ENCODE peak calls at places on chromosomes 2 and 18, in six cellular contexts. R is K562, N is SK-N-SH, A is HepG2, X is H1, S is GM12878. E is an unnamed sample.

GRCh38 chr18:24368749-24369148 is 28.9 kb downstream of the OSBPL1A start:
- DNase-seq in R (no peak), N (no peak), A (no peak), X (no peak), S (no peak), E (no peak)

GRCh38 chr2:129439686-129440302 is 539.7 kb upstream of the RAB6C start:
- DNase-seq in R (no peak), N (peak), A (no peak), X (no peak), S (no peak), E (no peak)

GRCh38 chr2:70672990-70673647 is 94.9 kb downstream of the ADD2 start:
- DNase-seq in R (peak), N (no peak), A (no peak), X (no peak), S (no peak), E (no peak)

GRCh38 chr2:62785810-62786593 is 80.5 kb downstream of the EHBP1 start:
- DNase-seq in R (no peak), N (no peak), A (no peak), X (no peak), S (no peak), E (peak)

GRCh38 chr18:2035056-2035455 is 536.2 kb downstream of the METTL4 start:
- DNase-seq in R (no peak), N (no peak), A (no peak), X (no peak), S (no peak), E (no peak)

GRCh38 chr2:189163889-189164288 is 15.7 kb downstream of the COL5A2 start:
- DNase-seq in R (no peak), N (no peak), A (no peak), X (no peak), S (no peak), E (no peak)

GRCh38 chr18:26568926-26569700 is 20.8 kb upstream of the KCTD1 start:
- DNase-seq in R (no peak), N (no peak), A (no peak), X (no peak), S (no peak), E (no peak)

GRCh38 chr2:235027558-235028214 is 75.9 kb downstream of the SH3BP4 start:
- DNase-seq in R (no peak), N (no peak), A (no peak), X (no peak), S (no peak), E (no peak)

GRCh38 chr2:1707771-1708351 is 36.5 kb downstream of the PXDN start:
- DNase-seq in R (no peak), N (peak), A (no peak), X (peak), S (no peak), E (peak)

GRCh38 chr2:98012561-98012979 is 16.8 kb upstream of the TMEM131 start:
- DNase-seq in R (no peak), N (no peak), A (no peak), X (no peak), S (peak), E (no peak)

GRCh38 chr18:13261658-13262357 is 43.2 kb downstream of the LDLRAD4 start:
- DNase-seq in R (no peak), N (no peak), A (no peak), X (no peak), S (no peak), E (no peak)

GRCh38 chr2:50863218-50863617 is 168.7 kb downstream of the NRXN1 start:
- DNase-seq in R (no peak), N (no peak), A (no peak), X (no peak), S (no peak), E (no peak)

GRCh38 chr2:133444411-133444934 is 123.8 kb downstream of the NCKAP5 start:
- DNase-seq in R (no peak), N (no peak), A (no peak), X (no peak), S (no peak), E (no peak)

GRCh38 chr2:63680455-63680854 is 91.7 kb downstream of the MDH1 start:
- DNase-seq in R (no peak), N (no peak), A (no peak), X (no peak), S (no peak), E (no peak)

GRCh38 chr2:190881480-190882326 is 1.1 kb downstream of the GLS start:
- DNase-seq in R (peak), N (peak), A (peak), X (no peak), S (peak), E (peak)

GRCh38 chr2:200455958-200456421 is 53.9 kb downstream of the KCTD18 start:
- DNase-seq in R (no peak), N (no peak), A (no peak), X (no peak), S (peak), E (no peak)

GRCh38 chr2:151973901-151974199 is 125.0 kb downstream of the CACNB4 start:
- DNase-seq in R (no peak), N (peak), A (peak), X (peak), S (no peak), E (no peak)

GRCh38 chr2:23488584-23488983 is 103.6 kb downstream of the KLHL29 start:
- DNase-seq in R (no peak), N (no peak), A (no peak), X (no peak), S (no peak), E (no peak)

GRCh38 chr2:121131375-121131774 is 153.6 kb downstream of the TFCP2L1 start:
- DNase-seq in R (no peak), N (no peak), A (no peak), X (no peak), S (no peak), E (no peak)

GRCh38 chr18:7567487-7568425 is 640 bp downstream of the PTPRM start:
- DNase-seq in R (no peak), N (peak), A (no peak), X (no peak), S (no peak), E (peak)

GRCh38 chr2:102147935-102148334 is 5.4 kb downstream of the IL1R1 start:
- DNase-seq in R (no peak), N (no peak), A (no peak), X (no peak), S (no peak), E (peak)

GRCh38 chr2:46506131-46506706 is 26.9 kb downstream of the TMEM247 start:
- DNase-seq in R (no peak), N (no peak), A (no peak), X (no peak), S (no peak), E (no peak)

GRCh38 chr2:216698895-216699294 is 3.5 kb upstream of the IGFBP5 start:
- DNase-seq in R (peak), N (peak), A (peak), X (no peak), S (no peak), E (peak)

GRCh38 chr2:162244559-162245031 is 1.4 kb upstream of the FAP start:
- DNase-seq in R (no peak), N (no peak), A (no peak), X (no peak), S (no peak), E (no peak)

DNA sequence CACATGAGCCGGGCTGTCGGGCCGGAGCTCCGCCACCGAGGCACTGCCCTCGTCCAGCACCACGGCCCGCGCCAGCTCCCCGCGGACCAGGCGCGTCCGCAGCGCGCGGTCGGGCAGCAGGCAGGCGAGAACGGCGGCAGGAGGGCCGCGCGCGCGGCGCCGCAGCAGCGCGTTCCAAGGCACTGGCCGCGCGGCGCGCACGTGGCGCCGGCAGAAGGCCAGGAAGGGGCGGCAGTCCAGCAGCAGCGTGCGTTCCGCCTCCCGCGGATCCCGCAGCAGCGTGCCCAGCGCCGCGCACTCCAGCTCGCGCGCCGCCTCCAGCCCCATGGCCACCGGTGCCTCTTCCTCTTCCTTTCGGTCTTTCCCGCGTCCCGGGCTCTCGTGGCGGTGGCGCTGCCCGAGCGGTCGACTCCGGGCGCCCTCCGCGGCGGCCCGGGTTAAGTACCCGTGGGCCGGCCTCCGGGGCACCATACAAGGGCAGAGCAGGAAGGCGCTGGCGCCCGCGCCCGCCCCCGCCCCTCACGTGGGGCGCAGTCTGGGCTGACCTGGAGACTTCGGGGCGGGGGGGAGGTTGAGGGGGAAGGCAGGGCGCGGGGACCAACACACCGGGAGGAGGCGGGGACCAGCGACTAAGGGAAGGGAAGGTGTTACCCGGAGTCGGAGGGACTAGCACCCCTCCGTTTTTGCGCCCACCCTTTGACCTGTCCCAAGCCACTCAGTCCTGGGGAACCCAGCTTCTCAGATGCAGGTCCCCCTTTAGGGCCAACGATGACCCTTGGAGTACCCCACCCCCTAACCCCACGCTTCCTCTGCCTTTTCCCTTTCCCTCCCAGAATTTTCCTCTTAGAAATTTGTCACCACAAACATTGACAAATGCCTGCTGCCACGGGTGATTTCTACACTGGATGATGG is at the start of gene DUSP2:
- DNase-seq in R (no peak), N (no peak), A (no peak), X (no peak), S (peak), E (peak)
- TF ChIP-seq GABPA in R (no peak), N (no peak), A (no peak), X (peak), S (no peak), E (no peak)

DNA sequence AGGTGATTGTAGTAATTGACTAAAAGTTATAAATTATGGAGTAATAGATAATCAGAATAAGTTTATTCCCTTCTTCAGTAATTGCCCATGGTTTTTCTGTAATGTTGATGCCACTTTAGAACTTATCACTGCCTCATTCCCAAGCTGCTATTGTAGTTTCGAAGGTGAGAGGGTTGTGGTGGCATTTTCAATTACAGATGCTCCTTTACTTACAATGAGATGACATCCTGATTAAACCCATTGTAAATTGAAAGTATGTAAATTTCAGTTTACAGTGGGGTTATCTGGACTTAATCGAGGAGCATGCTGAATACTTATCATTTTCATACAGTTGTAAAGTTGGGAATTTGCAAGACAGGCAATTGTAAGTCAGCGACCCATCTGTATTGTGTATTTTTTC is 2.9 kb downstream of the NDUFV2 start:
- DNase-seq in R (no peak), N (no peak), A (no peak), X (no peak), S (no peak), E (no peak)
- H3K4me3 ChIP-seq in R (peak), N (no peak), A (peak), X (no peak), S (peak), E (peak)

DNA sequence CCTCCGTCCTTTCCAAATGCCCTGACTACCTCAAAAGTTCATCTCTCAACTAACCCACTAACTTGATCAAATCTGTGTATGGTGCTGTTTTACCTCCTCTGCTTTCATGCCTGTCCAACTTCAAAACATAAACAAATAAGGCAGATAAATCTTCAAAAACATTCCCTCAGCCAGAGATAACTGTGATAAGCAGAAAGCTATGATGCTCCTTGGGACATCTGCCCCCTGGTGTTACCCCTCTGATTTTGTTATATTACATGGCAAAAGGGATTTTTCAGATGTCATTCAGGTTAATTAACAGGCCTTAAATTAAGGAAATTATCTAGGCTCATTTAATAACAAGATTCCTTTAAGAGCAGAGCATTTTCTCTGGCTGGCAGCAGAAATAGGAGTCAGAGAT is 810.8 kb upstream of the CHAC2 start:
- DNase-seq in R (no peak), N (no peak), A (no peak), X (no peak), S (no peak), E (no peak)
- TF ChIP-seq GABPA in R (no peak), N (no peak), A (no peak), X (no peak), S (no peak), E (no peak)

GRCh38 chr2:227462463-227462951 is 9.4 kb upstream of the AGFG1 start:
- DNase-seq in R (peak), N (no peak), A (no peak), X (no peak), S (no peak), E (no peak)
- H3K4me3 ChIP-seq in R (no peak), N (no peak), A (no peak), X (no peak), S (peak), E (no peak)

DNA sequence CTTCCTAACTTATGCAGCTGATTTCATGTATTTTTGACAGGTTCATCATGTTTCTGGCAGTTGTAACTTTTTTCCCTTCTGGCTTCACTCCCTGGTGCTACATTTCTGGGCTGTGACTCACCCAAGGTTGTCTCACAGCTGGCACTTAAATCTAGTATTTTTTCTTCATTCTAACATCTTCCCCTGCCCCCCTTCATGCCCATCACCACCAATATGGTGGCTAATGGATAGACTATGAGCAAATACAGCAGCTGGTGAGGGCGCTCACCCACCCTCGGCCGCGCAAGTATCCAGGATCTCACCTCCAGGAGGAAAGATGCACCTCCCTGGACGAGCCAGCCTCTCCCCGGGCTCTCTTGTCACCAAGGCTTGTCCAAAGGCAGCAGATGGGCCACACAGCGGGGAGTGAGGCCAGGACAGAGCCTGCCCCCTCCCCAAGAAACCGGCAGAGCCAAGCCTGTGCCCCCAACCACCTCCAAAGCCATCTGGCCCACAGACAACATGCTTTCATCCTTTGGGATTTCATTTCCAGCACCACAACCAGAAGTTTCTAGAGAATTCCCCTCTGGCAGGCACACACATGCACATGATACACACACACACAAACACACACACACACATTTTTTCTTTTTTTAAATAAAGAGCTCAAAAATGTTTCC is 39.1 kb downstream of the ATOH8 start:
- DNase-seq in R (no peak), N (peak), A (no peak), X (no peak), S (no peak), E (no peak)
- TF ChIP-seq GABPA in R (no peak), N (no peak), A (no peak), X (no peak), S (no peak), E (no peak)

GRCh38 chr2:105400138-105400540 is 1.3 kb upstream of the FHL2 start:
- DNase-seq in R (no peak), N (no peak), A (no peak), X (no peak), S (no peak), E (no peak)

GRCh38 chr2:105397025-105397722 is 1.7 kb downstream of the FHL2 start:
- DNase-seq in R (peak), N (no peak), A (no peak), X (no peak), S (no peak), E (no peak)

GRCh38 chr2:105397959-105398521 is 811 bp downstream of the FHL2 start:
- DNase-seq in R (no peak), N (no peak), A (no peak), X (no peak), S (no peak), E (no peak)

GRCh38 chr2:105399207-105399861 is 483 bp upstream of the FHL2 start:
- DNase-seq in R (no peak), N (no peak), A (no peak), X (no peak), S (no peak), E (no peak)

DNA sequence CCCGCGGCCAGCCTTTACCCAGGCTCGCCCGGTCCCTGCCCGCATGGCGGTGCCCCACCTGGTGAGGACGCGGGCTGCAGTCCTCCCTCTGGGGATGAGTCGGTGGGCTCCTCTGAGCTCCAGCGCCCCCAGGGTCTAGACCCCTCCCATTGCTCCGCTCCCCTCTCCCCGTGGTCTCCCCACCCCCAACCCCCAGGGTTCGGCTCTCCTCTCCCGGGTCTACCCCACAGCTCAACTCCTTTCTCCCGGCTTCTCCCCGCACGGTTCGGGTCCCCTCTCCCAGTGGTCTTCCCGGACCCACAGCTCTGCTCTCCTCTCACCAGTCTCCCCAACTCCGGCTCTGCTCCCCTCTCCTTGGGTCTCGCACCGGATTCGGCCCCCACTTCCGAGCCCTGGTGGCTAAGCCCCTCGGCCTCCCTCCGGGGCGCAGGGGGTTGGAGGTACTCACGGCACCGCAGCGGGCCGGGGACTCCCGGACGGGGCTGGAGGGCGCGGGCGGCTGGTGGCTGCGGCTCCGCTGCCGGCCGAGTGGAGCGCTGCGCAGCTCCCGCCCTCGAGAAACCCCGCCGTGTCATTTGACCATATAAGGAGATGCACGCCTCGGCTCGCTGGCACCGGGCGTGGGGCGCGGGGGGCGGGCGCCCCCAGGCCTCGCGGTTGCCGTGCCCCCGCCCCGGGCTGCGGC is at the start of gene FHL2:
- DNase-seq in R (peak), N (peak), A (peak), X (peak), S (no peak), E (peak)
- H3K4me3 ChIP-seq in R (peak), N (peak), A (peak), X (peak), S (peak), E (peak)

GRCh38 chr2:211259831-211260476 is 703.6 kb downstream of the CPS1 start:
- DNase-seq in R (no peak), N (no peak), A (no peak), X (no peak), S (no peak), E (no peak)

DNA sequence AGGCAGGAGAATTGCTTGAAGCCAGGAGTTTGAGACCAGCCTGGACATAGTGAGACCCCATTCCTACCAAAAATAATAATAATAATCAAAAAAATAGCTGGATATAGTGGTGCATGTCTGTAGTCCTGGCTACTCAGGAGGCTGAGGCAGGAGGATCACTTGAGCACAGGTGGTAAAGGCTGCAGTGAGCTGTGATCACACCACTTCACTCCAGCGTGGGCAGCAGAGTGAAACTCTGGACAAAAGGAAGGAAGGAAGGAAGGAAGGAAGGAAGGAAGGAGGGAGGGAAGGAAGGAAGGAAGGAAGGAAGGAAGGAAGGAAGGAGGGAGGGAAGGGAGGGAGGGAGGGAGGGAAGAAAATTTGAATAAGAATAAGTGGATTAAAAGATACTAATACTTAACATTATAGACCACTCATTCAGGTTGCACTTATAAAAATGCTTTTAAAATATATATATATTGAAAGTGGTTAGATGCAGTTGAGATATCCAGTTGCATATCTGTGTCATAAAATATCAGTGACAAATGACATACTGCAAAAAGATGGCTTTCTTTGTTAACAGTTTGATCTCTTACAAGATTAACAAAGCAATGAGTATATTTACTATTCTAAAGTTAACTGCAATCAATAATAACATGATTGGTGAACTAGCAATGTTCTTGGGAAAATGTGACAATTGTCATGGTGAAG is 702.4 kb downstream of the CPS1 start:
- DNase-seq in R (no peak), N (no peak), A (no peak), X (no peak), S (no peak), E (no peak)
- TF ChIP-seq GABPA in R (no peak), N (no peak), A (no peak), X (no peak), S (no peak), E (no peak)

E was measured in HL-60.